ENCODE peak calls at places on chromosomes 1 and 21, in nine cellular contexts. R is activated naive CD8-positive, alpha-beta T cell treated with anti-CD3 and anti-CD28 coated beads, Interleukin-2, amount 50 U/mL, for 24 hours; S is kidney tubule cell; Z is small intestine; G is tibial artery; U is Kasumi-1; H is hypothalamus; Y is epithelial cell of esophagus; F is germinal center. M is an unnamed sample.

GRCh38 chr1:21669287-21670058 is at the start of gene RAP1GAP:
- DNase-seq in Y (peak; percentile 30), U (no peak), S (no peak), Z (peak; percentile 44), G (peak; percentile 64), H (no peak), F (no peak), R (peak; percentile 29), M (no peak)

GRCh38 chr21:20729376-20729775 is 268.8 kb upstream of the NCAM2 start:
- DNase-seq in U (no peak), Y (peak; percentile 24), S (no peak), H (no peak), G (no peak), F (no peak), R (no peak), Z (no peak), M (no peak)

GRCh38 chr1:57578099-57578498 is 154.2 kb upstream of the DAB1 start:
- DNase-seq in H (no peak), U (no peak), G (no peak), R (no peak), Z (no peak), F (no peak), S (no peak), Y (no peak), M (no peak)

GRCh38 chr21:36699026-36699545 is at the start of gene SIM2:
- DNase-seq in U (no peak), R (no peak), G (no peak), S (peak; percentile 86), H (no peak), F (no peak), Z (no peak), Y (peak; percentile 68), M (no peak)

GRCh38 chr1:31705080-31705866 is 1.5 kb upstream of the COL16A1 start:
- DNase-seq in R (peak; percentile 83), Z (peak; percentile 41), H (peak; percentile 18), F (no peak), G (peak; percentile 83), U (peak; percentile 36), S (peak; percentile 30), Y (peak; percentile 58), M (peak; percentile 34)

GRCh38 chr21:45994738-45995685 is 13.4 kb downstream of the COL6A1 start:
- DNase-seq in U (no peak), F (no peak), R (no peak), Y (no peak), Z (no peak), H (no peak), G (no peak), S (no peak), M (no peak)

GRCh38 chr21:35578350-35578782 is 482.0 kb downstream of the SETD4 start:
- DNase-seq in S (peak; percentile 63), U (no peak), Z (no peak), Y (peak; percentile 92), G (no peak), R (no peak), F (no peak), H (no peak), M (no peak)

GRCh38 chr1:32701951-32702598 is 495 bp downstream of the SYNC start:
- DNase-seq in H (peak; percentile 19), Z (no peak), F (no peak), S (peak; percentile 23), G (peak; percentile 80), R (no peak), U (no peak), Y (peak; percentile 38), M (no peak)

GRCh38 chr1:19735419-19736127 is 64.1 kb downstream of the TMCO4 start:
- DNase-seq in S (peak; percentile 92), U (no peak), F (no peak), Z (no peak), H (no peak), Y (no peak), G (peak; percentile 94), R (no peak), M (no peak)

GRCh38 chr1:211639500-211640361 is 35.7 kb downstream of the NEK2 start:
- DNase-seq in S (peak; percentile 92), Z (no peak), G (peak; percentile 69), Y (peak; percentile 82), H (no peak), U (no peak), R (no peak), F (no peak), M (no peak)

GRCh38 chr1:244713329-244713728 is 60.4 kb downstream of the DESI2 start:
- DNase-seq in S (no peak), Z (no peak), G (no peak), U (peak; percentile 80), Y (no peak), H (no peak), R (no peak), F (no peak), M (peak; percentile 8)